ENCODE peak calls at places on chromosomes 13 and 19, in eight cellular contexts. One of them, this sample, is unnamed.

GRCh38 chr19:18496167-18496979 is 25.5 kb downstream of the ELL start:
- DNase-seq in T-helper 22 cell: peak; percentile 88
- DNase-seq in NCI-H1417 treated with DMSO at 0.1 percent for 48 hours: no peak
- DNase-seq in WTC11: no peak
- DNase-seq in Calu3: peak; percentile 71
- DNase-seq in iPS-NIHi11: peak; percentile 72
- DNase-seq in AG04450: no peak
- DNase-seq in stimulated activated CD4-positive, alpha-beta T cell treated with anti-CD3 and anti-CD28 coated beads, Interleukin-1b, Interleukin-23, amount 100 ng/mL, for 24 hours: peak; percentile 32
- DNase-seq in this sample: peak; percentile 39

GRCh38 chr13:46896346-46897138 is at the start of gene HTR2A:
- DNase-seq in WTC11: no peak
- DNase-seq in Calu3: no peak
- DNase-seq in NCI-H1417 treated with DMSO at 0.1 percent for 48 hours: no peak
- DNase-seq in T-helper 22 cell: no peak
- DNase-seq in iPS-NIHi11: no peak
- DNase-seq in AG04450: no peak
- DNase-seq in stimulated activated CD4-positive, alpha-beta T cell treated with anti-CD3 and anti-CD28 coated beads, Interleukin-1b, Interleukin-23, amount 100 ng/mL, for 24 hours: no peak
- DNase-seq in this sample: no peak

GRCh38 chr19:10293637-10294367 is 4.0 kb downstream of the ICAM5 start:
- DNase-seq in WTC11: no peak
- DNase-seq in iPS-NIHi11: no peak
- DNase-seq in AG04450: no peak
- DNase-seq in stimulated activated CD4-positive, alpha-beta T cell treated with anti-CD3 and anti-CD28 coated beads, Interleukin-1b, Interleukin-23, amount 100 ng/mL, for 24 hours: no peak
- DNase-seq in T-helper 22 cell: no peak
- DNase-seq in Calu3: no peak
- DNase-seq in NCI-H1417 treated with DMSO at 0.1 percent for 48 hours: no peak
- DNase-seq in this sample: no peak

GRCh38 chr13:113404723-113405471 is 41.0 kb upstream of the GRTP1 start:
- DNase-seq in iPS-NIHi11: no peak
- DNase-seq in T-helper 22 cell: no peak
- DNase-seq in stimulated activated CD4-positive, alpha-beta T cell treated with anti-CD3 and anti-CD28 coated beads, Interleukin-1b, Interleukin-23, amount 100 ng/mL, for 24 hours: no peak
- DNase-seq in Calu3: no peak
- DNase-seq in WTC11: no peak
- DNase-seq in AG04450: no peak
- DNase-seq in NCI-H1417 treated with DMSO at 0.1 percent for 48 hours: no peak
- DNase-seq in this sample: no peak

GRCh38 chr19:51980116-51980736 is 6.4 kb downstream of the ZNF350 start:
- DNase-seq in AG04450: no peak
- DNase-seq in stimulated activated CD4-positive, alpha-beta T cell treated with anti-CD3 and anti-CD28 coated beads, Interleukin-1b, Interleukin-23, amount 100 ng/mL, for 24 hours: no peak
- DNase-seq in iPS-NIHi11: no peak
- DNase-seq in Calu3: no peak
- DNase-seq in NCI-H1417 treated with DMSO at 0.1 percent for 48 hours: no peak
- DNase-seq in WTC11: no peak
- DNase-seq in T-helper 22 cell: no peak
- DNase-seq in this sample: no peak

GRCh38 chr13:34322416-34323074 is 504.6 kb downstream of the RFC3 start:
- DNase-seq in NCI-H1417 treated with DMSO at 0.1 percent for 48 hours: no peak
- DNase-seq in iPS-NIHi11: no peak
- DNase-seq in WTC11: no peak
- DNase-seq in T-helper 22 cell: no peak
- DNase-seq in stimulated activated CD4-positive, alpha-beta T cell treated with anti-CD3 and anti-CD28 coated beads, Interleukin-1b, Interleukin-23, amount 100 ng/mL, for 24 hours: no peak
- DNase-seq in AG04450: no peak
- DNase-seq in Calu3: no peak
- DNase-seq in this sample: no peak

GRCh38 chr13:51501592-51502205 is 48.9 kb upstream of the INTS6 start:
- DNase-seq in NCI-H1417 treated with DMSO at 0.1 percent for 48 hours: no peak
- DNase-seq in WTC11: no peak
- DNase-seq in AG04450: no peak
- DNase-seq in Calu3: no peak
- DNase-seq in iPS-NIHi11: no peak
- DNase-seq in stimulated activated CD4-positive, alpha-beta T cell treated with anti-CD3 and anti-CD28 coated beads, Interleukin-1b, Interleukin-23, amount 100 ng/mL, for 24 hours: no peak
- DNase-seq in T-helper 22 cell: no peak
- DNase-seq in this sample: no peak

GRCh38 chr19:46634045-46634655 is 1.9 kb downstream of the GNG8 start:
- DNase-seq in stimulated activated CD4-positive, alpha-beta T cell treated with anti-CD3 and anti-CD28 coated beads, Interleukin-1b, Interleukin-23, amount 100 ng/mL, for 24 hours: peak; percentile 86
- DNase-seq in T-helper 22 cell: peak; percentile 94
- DNase-seq in AG04450: no peak
- DNase-seq in Calu3: peak; percentile 97
- DNase-seq in NCI-H1417 treated with DMSO at 0.1 percent for 48 hours: no peak
- DNase-seq in WTC11: peak; percentile 98
- DNase-seq in iPS-NIHi11: peak; percentile 97
- DNase-seq in this sample: peak; percentile 99

GRCh38 chr13:76948139-76948538 is at the start of gene ACOD1:
- DNase-seq in AG04450: no peak
- DNase-seq in Calu3: no peak
- DNase-seq in stimulated activated CD4-positive, alpha-beta T cell treated with anti-CD3 and anti-CD28 coated beads, Interleukin-1b, Interleukin-23, amount 100 ng/mL, for 24 hours: no peak
- DNase-seq in iPS-NIHi11: no peak
- DNase-seq in NCI-H1417 treated with DMSO at 0.1 percent for 48 hours: no peak
- DNase-seq in WTC11: no peak
- DNase-seq in T-helper 22 cell: no peak
- DNase-seq in this sample: no peak

This sample was measured in HT-29.